ENCODE peak calls at places on chromosomes 1 and 21, in six cellular contexts. V, R, C, M, G and B are unnamed samples.

GRCh38 chr1:10161541-10162290 is 48.7 kb upstream of the KIF1B start:
- DNase-seq in C (no peak), V (no peak), G (peak; percentile 43), R (no peak), M (no peak), B (no peak)

GRCh38 chr21:16389622-16390021 is 659.8 kb downstream of the USP25 start:
- DNase-seq in R (no peak), M (no peak), C (no peak), G (no peak), V (no peak), B (no peak)

GRCh38 chr1:154419620-154420020 is 14.5 kb downstream of the IL6R start:
- DNase-seq in G (peak; percentile 96), C (peak; percentile 70), R (peak; percentile 81), M (peak; percentile 97), V (no peak), B (no peak)

GRCh38 chr1:201145816-201146215 is 8.5 kb downstream of the TMEM9 start:
- DNase-seq in V (no peak), R (no peak), G (no peak), C (no peak), M (no peak), B (no peak)

GRCh38 chr1:3821004-3821933 is 25.0 kb upstream of the LRRC47 start:
- DNase-seq in G (no peak), M (no peak), R (no peak), V (no peak), C (no peak), B (no peak)

GRCh38 chr1:228081144-228081543 is 1.4 kb upstream of the ARF1 start:
- DNase-seq in V (no peak), M (no peak), G (no peak), R (no peak), C (no peak), B (no peak)

GRCh38 chr1:161367684-161368398 is at the start of gene CFAP126:
- DNase-seq in G (peak; percentile 81), V (peak; percentile 81), C (peak; percentile 41), R (peak; percentile 74), M (no peak), B (no peak)

GRCh38 chr1:113811353-113811887 is 856 bp downstream of the RSBN1 start:
- DNase-seq in M (peak; percentile 94), V (peak; percentile 45), R (peak; percentile 60), G (peak; percentile 65), C (peak; percentile 67), B (no peak)

GRCh38 chr21:14492890-14493289 is 53.2 kb downstream of the SAMSN1 start:
- DNase-seq in V (no peak), C (no peak), G (no peak), M (no peak), R (no peak), B (no peak)

GRCh38 chr1:30125449-30126170 is 597.8 kb downstream of the MATN1 start:
- DNase-seq in R (no peak), G (no peak), C (no peak), M (no peak), V (no peak), B (no peak)

GRCh38 chr21:43207868-43208267 is 39.1 kb downstream of the CRYAA start:
- DNase-seq in C (no peak), R (no peak), M (no peak), V (no peak), G (no peak), B (peak; percentile 8)

GRCh38 chr1:197106869-197107268 is 39.6 kb downstream of the ASPM start:
- DNase-seq in V (no peak), G (no peak), R (no peak), C (no peak), M (no peak), B (no peak)

GRCh38 chr21:44867999-44868700 is 5.3 kb downstream of the PTTG1IP start:
- DNase-seq in G (no peak), R (no peak), C (no peak), M (no peak), V (peak; percentile 30), B (no peak)

GRCh38 chr1:24853656-24854055 is 76.4 kb downstream of the RUNX3 start:
- DNase-seq in C (no peak), R (no peak), V (no peak), M (no peak), G (no peak), B (no peak)

GRCh38 chr1:203930343-203930742 is 68.9 kb downstream of the SNRPE start:
- DNase-seq in C (no peak), R (peak; percentile 48), M (no peak), G (peak; percentile 33), V (no peak), B (no peak)

GRCh38 chr21:45573452-45574035 is 31.3 kb upstream of the SLC19A1 start:
- DNase-seq in G (peak; percentile 14), M (no peak), V (no peak), C (no peak), R (no peak), B (no peak)

GRCh38 chr21:44888581-44889550 is 15.4 kb upstream of the PTTG1IP start:
- DNase-seq in G (no peak), R (no peak), C (no peak), M (no peak), V (no peak), B (no peak)

GRCh38 chr1:49333946-49334345 is 557.3 kb upstream of the BEND5 start:
- DNase-seq in R (no peak), C (no peak), G (no peak), M (no peak), V (no peak), B (no peak)

GRCh38 chr1:40774266-40774998 is 9.2 kb upstream of the KCNQ4 start:
- DNase-seq in R (peak; percentile 54), C (peak; percentile 84), G (peak; percentile 37), M (no peak), V (peak; percentile 69), B (peak; percentile 51)

GRCh38 chr1:52880226-52880625 is 37.7 kb downstream of the ZYG11A start:
- DNase-seq in C (no peak), M (no peak), V (no peak), G (no peak), R (no peak), B (no peak)

GRCh38 chr1:9724706-9725476 is 73.4 kb downstream of the PIK3CD start:
- DNase-seq in M (peak; percentile 94), G (peak; percentile 41), C (peak; percentile 63), V (peak; percentile 79), R (peak; percentile 72), B (peak; percentile 39)

GRCh38 chr1:167697667-167698141 is 24.1 kb upstream of the MPZL1 start:
- DNase-seq in G (no peak), C (peak; percentile 24), R (no peak), V (no peak), M (no peak), B (no peak)

GRCh38 chr21:38965910-38966504 is 160.3 kb downstream of the ETS2 start:
- DNase-seq in C (peak; percentile 92), V (no peak), M (no peak), R (no peak), G (no peak), B (peak; percentile 56)

GRCh38 chr1:223709598-223709997 is 2.7 kb upstream of the CAPN2 start:
- DNase-seq in R (no peak), C (no peak), M (no peak), V (no peak), G (peak; percentile 49), B (no peak)

GRCh38 chr1:239575113-239575512 is 188.7 kb downstream of the CHRM3 start:
- DNase-seq in M (no peak), R (no peak), C (no peak), V (no peak), G (no peak), B (no peak)

GRCh38 chr1:150902751-150903150 is 15.8 kb downstream of the CTXND2 start:
- DNase-seq in R (no peak), V (no peak), C (no peak), M (no peak), G (no peak), B (no peak)

DNA sequence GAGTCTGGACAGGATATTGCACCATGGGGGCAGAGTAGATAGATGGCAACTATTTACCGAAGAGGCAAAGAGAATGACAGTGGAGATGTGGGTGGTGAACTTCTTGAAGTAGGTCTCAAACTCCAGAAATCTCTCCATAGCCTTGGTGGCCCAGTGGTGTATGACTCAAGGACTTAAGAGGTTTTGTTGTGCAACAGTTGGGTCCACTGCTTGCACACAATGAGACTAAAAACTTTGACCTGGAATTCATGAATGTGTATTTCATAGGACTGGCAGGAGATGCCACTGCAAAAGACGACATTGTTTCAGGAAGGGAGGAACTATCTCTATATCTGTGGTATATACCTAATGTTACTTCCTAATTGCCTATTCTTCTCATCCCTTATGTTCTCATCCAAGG is 75.9 kb downstream of the ZSCAN20 start:
- DNase-seq in G (no peak), R (peak; percentile 33), M (peak; percentile 85), C (no peak), V (no peak), B (no peak)
- TF ChIP-seq CTCF in G (no peak), R (no peak), M (no peak), C (no peak), V (no peak), B (no peak)

GRCh38 chr1:2546515-2547209 is 9.5 kb upstream of the TNFRSF14 start:
- DNase-seq in V (peak; percentile 95), C (peak; percentile 93), G (peak; percentile 83), R (peak; percentile 95), M (peak; percentile 96), B (peak; percentile 47)

GRCh38 chr1:2544875-2545638 is 11.1 kb upstream of the TNFRSF14 start:
- DNase-seq in M (no peak), V (peak; percentile 26), G (no peak), C (peak; percentile 52), R (no peak), B (no peak)

GRCh38 chr1:2547210-2548067 is 8.7 kb upstream of the TNFRSF14 start:
- DNase-seq in R (peak; percentile 59), C (no peak), V (peak; percentile 83), G (no peak), M (no peak), B (no peak)

GRCh38 chr1:2544093-2544874 is 11.9 kb upstream of the TNFRSF14 start:
- DNase-seq in R (peak; percentile 72), C (no peak), G (no peak), V (no peak), M (no peak), B (no peak)

GRCh38 chr1:2545754-2546514 is 10.2 kb upstream of the TNFRSF14 start:
- DNase-seq in C (peak; percentile 91), R (peak; percentile 86), V (peak; percentile 95), G (peak; percentile 84), M (peak; percentile 96), B (peak; percentile 87)
- TF ChIP-seq CTCF in C (no peak), R (no peak), V (no peak), G (no peak), M (no peak), B (no peak)

DNA sequence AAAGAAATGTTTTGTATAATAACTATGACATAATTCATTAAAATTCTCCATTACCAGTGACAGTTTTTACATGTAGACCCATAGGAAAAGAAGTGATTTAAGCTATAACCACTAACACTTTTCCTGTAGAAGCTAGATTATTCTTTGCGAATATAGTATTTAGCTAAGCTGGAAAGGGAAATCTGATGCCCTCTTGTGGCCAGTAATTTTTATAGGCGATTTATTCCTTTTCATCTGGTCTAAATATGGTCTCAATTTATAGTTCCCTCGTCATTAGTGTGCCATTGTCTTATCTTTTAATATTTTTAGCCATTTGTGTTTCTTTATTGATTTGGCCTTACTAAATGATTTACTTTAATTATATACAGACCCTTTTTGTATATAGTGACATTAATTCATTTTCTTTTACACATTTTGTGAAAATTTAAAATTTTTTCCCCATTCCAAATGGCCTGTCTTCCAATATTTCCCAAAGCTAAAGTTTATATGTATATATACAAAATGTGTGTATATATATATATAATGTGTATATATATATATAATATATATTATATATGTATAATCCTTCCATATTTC is 26.7 kb downstream of the BTG3 start:
- DNase-seq in G (peak; percentile 56), V (peak; percentile 48), C (peak; percentile 58), R (peak; percentile 43), M (no peak), B (no peak)
- TF ChIP-seq CTCF in G (peak; percentile 51), V (peak; percentile 40), C (peak; percentile 39), R (peak; percentile 16), M (peak; percentile 66), B (peak; percentile 73)

GRCh38 chr1:235650341-235651169 is 971 bp upstream of the GNG4 start:
- DNase-seq in R (no peak), V (no peak), G (no peak), M (peak; percentile 85), C (peak; percentile 46), B (peak; percentile 47)
- TF ChIP-seq CTCF in R (no peak), V (no peak), G (no peak), M (no peak), C (no peak), B (no peak)